ENCODE peak calls at places on chromosomes 16 and 17, in ten cellular contexts. One of them, this sample, is unnamed.

GRCh38 chr17:6479626-6480324 is 35.5 kb downstream of the PIMREG start:
- DNase-seq in LNCaP clone FGC: peak
- DNase-seq in activated CD4-positive, alpha-beta T cell treated with anti-CD3 and anti-CD28 coated beads, Interleukin-2, amount 50 U/mL, for 24 hours: no peak
- DNase-seq in CD8-positive, alpha-beta memory T cell: no peak
- DNase-seq in activated CD8-positive, alpha-beta T cell treated with anti-CD3 and anti-CD28 coated beads, Interleukin-2, amount 10 ng/mL, durations not matched to agents 7 days and 5 days: no peak
- DNase-seq in coronary artery: no peak
- DNase-seq in effector CD4-positive, alpha-beta T cell: no peak
- DNase-seq in dorsolateral prefrontal cortex: no peak
- DNase-seq in A549: no peak
- DNase-seq in C1 segment of cervical spinal cord: no peak
- DNase-seq in this sample: no peak

GRCh38 chr16:66275795-66276428 is 90.6 kb upstream of the CDH5 start:
- DNase-seq in LNCaP clone FGC: no peak
- DNase-seq in activated CD4-positive, alpha-beta T cell treated with anti-CD3 and anti-CD28 coated beads, Interleukin-2, amount 50 U/mL, for 24 hours: no peak
- DNase-seq in CD8-positive, alpha-beta memory T cell: no peak
- DNase-seq in activated CD8-positive, alpha-beta T cell treated with anti-CD3 and anti-CD28 coated beads, Interleukin-2, amount 10 ng/mL, durations not matched to agents 7 days and 5 days: peak
- DNase-seq in coronary artery: peak
- DNase-seq in effector CD4-positive, alpha-beta T cell: no peak
- DNase-seq in dorsolateral prefrontal cortex: no peak
- DNase-seq in A549: peak
- DNase-seq in C1 segment of cervical spinal cord: no peak
- DNase-seq in this sample: peak

GRCh38 chr16:67848118-67848517 is 625 bp upstream of the CENPT start:
- DNase-seq in LNCaP clone FGC: no peak
- DNase-seq in activated CD4-positive, alpha-beta T cell treated with anti-CD3 and anti-CD28 coated beads, Interleukin-2, amount 50 U/mL, for 24 hours: no peak
- DNase-seq in CD8-positive, alpha-beta memory T cell: no peak
- DNase-seq in activated CD8-positive, alpha-beta T cell treated with anti-CD3 and anti-CD28 coated beads, Interleukin-2, amount 10 ng/mL, durations not matched to agents 7 days and 5 days: no peak
- DNase-seq in coronary artery: no peak
- DNase-seq in effector CD4-positive, alpha-beta T cell: no peak
- DNase-seq in dorsolateral prefrontal cortex: no peak
- DNase-seq in A549: no peak
- DNase-seq in C1 segment of cervical spinal cord: no peak
- DNase-seq in this sample: no peak

GRCh38 chr16:31382485-31383161 is 10.5 kb upstream of the ITGAD start:
- DNase-seq in LNCaP clone FGC: no peak
- DNase-seq in activated CD4-positive, alpha-beta T cell treated with anti-CD3 and anti-CD28 coated beads, Interleukin-2, amount 50 U/mL, for 24 hours: peak
- DNase-seq in CD8-positive, alpha-beta memory T cell: peak
- DNase-seq in activated CD8-positive, alpha-beta T cell treated with anti-CD3 and anti-CD28 coated beads, Interleukin-2, amount 10 ng/mL, durations not matched to agents 7 days and 5 days: peak
- DNase-seq in coronary artery: no peak
- DNase-seq in effector CD4-positive, alpha-beta T cell: peak
- DNase-seq in dorsolateral prefrontal cortex: peak
- DNase-seq in A549: peak
- DNase-seq in C1 segment of cervical spinal cord: no peak
- DNase-seq in this sample: peak

GRCh38 chr17:33778505-33779398 is 476.3 kb upstream of the CCL2 start:
- DNase-seq in LNCaP clone FGC: peak
- DNase-seq in activated CD4-positive, alpha-beta T cell treated with anti-CD3 and anti-CD28 coated beads, Interleukin-2, amount 50 U/mL, for 24 hours: no peak
- DNase-seq in CD8-positive, alpha-beta memory T cell: no peak
- DNase-seq in activated CD8-positive, alpha-beta T cell treated with anti-CD3 and anti-CD28 coated beads, Interleukin-2, amount 10 ng/mL, durations not matched to agents 7 days and 5 days: peak
- DNase-seq in coronary artery: no peak
- DNase-seq in effector CD4-positive, alpha-beta T cell: no peak
- DNase-seq in dorsolateral prefrontal cortex: peak
- DNase-seq in A549: peak
- DNase-seq in C1 segment of cervical spinal cord: peak
- DNase-seq in this sample: peak

GRCh38 chr17:82086941-82087906 is 10.8 kb downstream of the FASN start:
- DNase-seq in LNCaP clone FGC: no peak
- DNase-seq in activated CD4-positive, alpha-beta T cell treated with anti-CD3 and anti-CD28 coated beads, Interleukin-2, amount 50 U/mL, for 24 hours: no peak
- DNase-seq in CD8-positive, alpha-beta memory T cell: no peak
- DNase-seq in activated CD8-positive, alpha-beta T cell treated with anti-CD3 and anti-CD28 coated beads, Interleukin-2, amount 10 ng/mL, durations not matched to agents 7 days and 5 days: no peak
- DNase-seq in coronary artery: no peak
- DNase-seq in effector CD4-positive, alpha-beta T cell: no peak
- DNase-seq in dorsolateral prefrontal cortex: no peak
- DNase-seq in A549: no peak
- DNase-seq in C1 segment of cervical spinal cord: no peak
- DNase-seq in this sample: no peak

GRCh38 chr17:30104575-30105339 is 11.9 kb upstream of the NSRP1 start:
- DNase-seq in LNCaP clone FGC: no peak
- DNase-seq in activated CD4-positive, alpha-beta T cell treated with anti-CD3 and anti-CD28 coated beads, Interleukin-2, amount 50 U/mL, for 24 hours: peak
- DNase-seq in CD8-positive, alpha-beta memory T cell: peak
- DNase-seq in activated CD8-positive, alpha-beta T cell treated with anti-CD3 and anti-CD28 coated beads, Interleukin-2, amount 10 ng/mL, durations not matched to agents 7 days and 5 days: peak
- DNase-seq in coronary artery: peak
- DNase-seq in effector CD4-positive, alpha-beta T cell: peak
- DNase-seq in dorsolateral prefrontal cortex: peak
- DNase-seq in A549: peak
- DNase-seq in C1 segment of cervical spinal cord: peak
- DNase-seq in this sample: peak

GRCh38 chr17:50304781-50305404 is 30.6 kb downstream of the TMEM92 start:
- DNase-seq in LNCaP clone FGC: no peak
- DNase-seq in activated CD4-positive, alpha-beta T cell treated with anti-CD3 and anti-CD28 coated beads, Interleukin-2, amount 50 U/mL, for 24 hours: no peak
- DNase-seq in CD8-positive, alpha-beta memory T cell: no peak
- DNase-seq in activated CD8-positive, alpha-beta T cell treated with anti-CD3 and anti-CD28 coated beads, Interleukin-2, amount 10 ng/mL, durations not matched to agents 7 days and 5 days: no peak
- DNase-seq in coronary artery: peak
- DNase-seq in effector CD4-positive, alpha-beta T cell: no peak
- DNase-seq in dorsolateral prefrontal cortex: no peak
- DNase-seq in A549: no peak
- DNase-seq in C1 segment of cervical spinal cord: no peak
- DNase-seq in this sample: no peak

GRCh38 chr17:64006361-64007088 is 8.4 kb downstream of the PRR29 start:
- DNase-seq in LNCaP clone FGC: no peak
- DNase-seq in activated CD4-positive, alpha-beta T cell treated with anti-CD3 and anti-CD28 coated beads, Interleukin-2, amount 50 U/mL, for 24 hours: no peak
- DNase-seq in CD8-positive, alpha-beta memory T cell: no peak
- DNase-seq in activated CD8-positive, alpha-beta T cell treated with anti-CD3 and anti-CD28 coated beads, Interleukin-2, amount 10 ng/mL, durations not matched to agents 7 days and 5 days: no peak
- DNase-seq in coronary artery: peak
- DNase-seq in effector CD4-positive, alpha-beta T cell: no peak
- DNase-seq in dorsolateral prefrontal cortex: no peak
- DNase-seq in A549: no peak
- DNase-seq in C1 segment of cervical spinal cord: no peak
- DNase-seq in this sample: no peak

GRCh38 chr17:29126268-29126923 is 53.8 kb downstream of the MYO18A start:
- DNase-seq in LNCaP clone FGC: no peak
- DNase-seq in activated CD4-positive, alpha-beta T cell treated with anti-CD3 and anti-CD28 coated beads, Interleukin-2, amount 50 U/mL, for 24 hours: no peak
- DNase-seq in CD8-positive, alpha-beta memory T cell: no peak
- DNase-seq in activated CD8-positive, alpha-beta T cell treated with anti-CD3 and anti-CD28 coated beads, Interleukin-2, amount 10 ng/mL, durations not matched to agents 7 days and 5 days: no peak
- DNase-seq in coronary artery: no peak
- DNase-seq in effector CD4-positive, alpha-beta T cell: no peak
- DNase-seq in dorsolateral prefrontal cortex: no peak
- DNase-seq in A549: no peak
- DNase-seq in C1 segment of cervical spinal cord: no peak
- DNase-seq in this sample: no peak